ENCODE peak calls at places on chromosomes 7 and 10, in six cellular contexts. One of them, this sample, is unnamed.

GRCh38 chr7:47304727-47305719 is 276.9 kb downstream of the TNS3 start:
- DNase-seq in GM04504: no peak
- DNase-seq in hypothalamus: no peak
- DNase-seq in activated CD4-positive, CD25-positive, alpha-beta regulatory T cell: no peak
- DNase-seq in mesendoderm: no peak
- DNase-seq in NCI-H345: no peak
- DNase-seq in this sample: no peak

GRCh38 chr10:71429304-71429703 is 32.6 kb downstream of the CDH23 start:
- DNase-seq in GM04504: no peak
- DNase-seq in hypothalamus: no peak
- DNase-seq in activated CD4-positive, CD25-positive, alpha-beta regulatory T cell: no peak
- DNase-seq in mesendoderm: no peak
- DNase-seq in NCI-H345: no peak
- DNase-seq in this sample: no peak

GRCh38 chr7:5284304-5285281 is 1.9 kb downstream of the SLC29A4 start:
- DNase-seq in GM04504: no peak
- DNase-seq in hypothalamus: peak; percentile 81
- DNase-seq in activated CD4-positive, CD25-positive, alpha-beta regulatory T cell: no peak
- DNase-seq in mesendoderm: peak; percentile 86
- DNase-seq in NCI-H345: peak; percentile 89
- DNase-seq in this sample: peak; percentile 80

GRCh38 chr7:4797858-4798705 is 22.7 kb downstream of the AP5Z1 start:
- DNase-seq in GM04504: no peak
- DNase-seq in hypothalamus: peak; percentile 58
- DNase-seq in activated CD4-positive, CD25-positive, alpha-beta regulatory T cell: no peak
- DNase-seq in mesendoderm: peak; percentile 67
- DNase-seq in NCI-H345: no peak
- DNase-seq in this sample: no peak

GRCh38 chr10:85983051-85983450 is 383.5 kb downstream of the GRID1 start:
- DNase-seq in GM04504: no peak
- DNase-seq in hypothalamus: no peak
- DNase-seq in activated CD4-positive, CD25-positive, alpha-beta regulatory T cell: no peak
- DNase-seq in mesendoderm: no peak
- DNase-seq in NCI-H345: no peak
- DNase-seq in this sample: no peak

GRCh38 chr7:23544913-23545354 is 13.2 kb upstream of the TRA2A start:
- DNase-seq in GM04504: peak; percentile 18
- DNase-seq in hypothalamus: no peak
- DNase-seq in activated CD4-positive, CD25-positive, alpha-beta regulatory T cell: no peak
- DNase-seq in mesendoderm: peak; percentile 82
- DNase-seq in NCI-H345: peak; percentile 68
- DNase-seq in this sample: peak; percentile 91

GRCh38 chr10:16965740-16966447 is 148.7 kb upstream of the RSU1 start:
- DNase-seq in GM04504: peak; percentile 96
- DNase-seq in hypothalamus: no peak
- DNase-seq in activated CD4-positive, CD25-positive, alpha-beta regulatory T cell: no peak
- DNase-seq in mesendoderm: peak; percentile 80
- DNase-seq in NCI-H345: no peak
- DNase-seq in this sample: no peak

GRCh38 chr10:110032801-110033723 is 25.3 kb downstream of the ADD3 start:
- DNase-seq in GM04504: no peak
- DNase-seq in hypothalamus: no peak
- DNase-seq in activated CD4-positive, CD25-positive, alpha-beta regulatory T cell: no peak
- DNase-seq in mesendoderm: no peak
- DNase-seq in NCI-H345: no peak
- DNase-seq in this sample: no peak